ENCODE peak calls at places on chromosome 12, in eight cellular contexts. G is GM23338, J is HCT116, Y is GM12891, T is transverse colon, F is Panc1, D is breast epithelium, L is GM12892. C is an unnamed sample.

GRCh38 chr12:80472912-80473500 is 29.0 kb downstream of the PTPRQ start:
- DNase-seq in F (peak; percentile 2), D (no peak), L (no peak), T (no peak), J (peak; percentile 53), G (peak; percentile 68), Y (no peak), C (peak; percentile 3)

GRCh38 chr12:113663396-113663795 is 191.7 kb upstream of the LHX5 start:
- DNase-seq in L (no peak), D (no peak), F (no peak), G (no peak), J (no peak), T (no peak), Y (no peak), C (no peak)

GRCh38 chr12:79691299-79692248 is 810 bp upstream of the PAWR start:
- DNase-seq in T (peak; percentile 32), L (no peak), F (peak; percentile 69), Y (no peak), J (no peak), G (no peak), D (no peak), C (no peak)

GRCh38 chr12:64608901-64609542 is 1.3 kb upstream of the RASSF3 start:
- DNase-seq in L (peak; percentile 41), T (peak; percentile 67), J (peak; percentile 81), D (no peak), G (peak; percentile 64), F (peak; percentile 83), Y (peak; percentile 45), C (peak; percentile 58)

GRCh38 chr12:113891737-113892520 is 74.2 kb downstream of the RBM19 start:
- DNase-seq in T (no peak), J (peak; percentile 37), L (no peak), D (no peak), F (no peak), G (no peak), Y (no peak), C (no peak)

GRCh38 chr12:780750-781379 is 28.5 kb downstream of the WNK1 start:
- DNase-seq in F (no peak), D (no peak), Y (no peak), T (no peak), G (no peak), L (no peak), J (no peak), C (no peak)

GRCh38 chr12:111428728-111429175 is 23.0 kb downstream of the SH2B3 start:
- DNase-seq in J (no peak), G (no peak), Y (no peak), D (no peak), T (peak; percentile 70), F (no peak), L (no peak), C (no peak)

GRCh38 chr12:16012086-16012485 is 101.0 kb downstream of the DERA start:
- DNase-seq in J (no peak), G (no peak), Y (no peak), F (no peak), L (no peak), T (no peak), D (no peak), C (no peak)

GRCh38 chr12:50637870-50638481 is 125.9 kb upstream of the ATF1 start:
- DNase-seq in T (no peak), D (no peak), Y (no peak), F (no peak), G (peak; percentile 74), L (no peak), J (no peak), C (no peak)

GRCh38 chr12:45183263-45183662 is 32.6 kb upstream of the ANO6 start:
- DNase-seq in G (no peak), J (no peak), F (no peak), Y (no peak), L (no peak), D (no peak), T (no peak), C (no peak)

GRCh38 chr12:96112733-96113132 is 77.3 kb upstream of the LTA4H start:
- DNase-seq in J (no peak), T (no peak), D (no peak), Y (no peak), L (no peak), G (no peak), F (no peak), C (no peak)

GRCh38 chr12:105813201-105813600 is 325.6 kb downstream of the NUAK1 start:
- DNase-seq in J (no peak), G (no peak), F (no peak), Y (no peak), T (no peak), D (no peak), L (no peak), C (no peak)

GRCh38 chr12:52637299-52637698 is 14.7 kb downstream of the KRT2 start:
- DNase-seq in G (no peak), T (no peak), L (no peak), F (no peak), D (no peak), J (no peak), Y (no peak), C (no peak)

GRCh38 chr12:114241973-114242434 is 163.9 kb downstream of the TBX5 start:
- DNase-seq in D (no peak), Y (no peak), L (no peak), F (no peak), G (peak; percentile 37), J (peak; percentile 62), T (no peak), C (peak; percentile 8)

GRCh38 chr12:124388679-124389536 is 94.0 kb downstream of the RFLNA start:
- DNase-seq in G (peak; percentile 72), D (peak; percentile 87), J (no peak), L (no peak), T (peak; percentile 85), Y (no peak), F (no peak), C (no peak)

GRCh38 chr12:24212496-24212895 is 263.0 kb upstream of the SOX5 start:
- DNase-seq in Y (no peak), T (no peak), J (no peak), F (no peak), D (no peak), G (no peak), L (no peak), C (no peak)

GRCh38 chr12:56884421-56884820 is 49.8 kb downstream of the SDR9C7 start:
- DNase-seq in G (no peak), L (no peak), J (no peak), T (no peak), Y (no peak), F (no peak), D (no peak), C (no peak)

DNA sequence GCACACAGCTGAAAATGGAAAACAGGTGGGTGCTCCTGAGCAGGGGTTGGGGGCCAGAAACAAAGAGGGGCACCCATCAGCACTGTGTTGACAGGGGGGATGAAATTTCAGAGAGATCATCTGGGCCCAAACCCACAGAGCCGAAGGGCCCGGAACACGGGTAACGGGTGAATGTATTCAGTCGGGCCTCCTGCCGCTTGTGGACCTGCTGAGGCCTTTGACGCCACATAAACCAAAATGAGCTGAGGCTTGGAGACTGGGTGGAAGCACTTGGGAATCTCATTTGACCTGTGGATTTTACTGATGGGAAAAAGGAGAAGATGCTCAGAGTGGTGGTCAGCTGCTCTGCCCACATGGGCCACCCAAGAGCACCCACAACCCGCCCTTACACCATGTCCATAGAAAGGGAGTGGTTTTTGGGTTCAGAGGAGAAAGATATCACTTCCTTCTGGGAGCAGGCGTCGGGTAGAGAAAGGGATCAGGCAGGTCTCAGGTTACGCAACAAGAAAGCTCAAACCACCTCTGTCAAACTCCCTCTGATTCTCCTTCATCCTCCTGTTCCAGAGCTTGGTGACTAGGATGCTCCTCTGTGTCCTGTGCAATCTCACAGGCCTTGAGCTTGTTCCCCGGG is 106.8 kb upstream of the BCL2L14 start:
- DNase-seq in F (no peak), J (no peak), D (no peak), Y (no peak), L (no peak), G (no peak), T (no peak), C (no peak)
- TF ChIP-seq POLR2AphosphoS5 in F (no peak), J (no peak), D (no peak), Y (no peak), L (no peak), G (no peak), T (no peak), C (no peak)

GRCh38 chr12:6183689-6184441 is 16.3 kb upstream of the CD9 start:
- DNase-seq in F (no peak), Y (no peak), J (no peak), L (no peak), T (peak; percentile 81), G (no peak), D (no peak), C (no peak)
- TF ChIP-seq POLR2AphosphoS5 in F (no peak), Y (no peak), J (no peak), L (no peak), T (peak; percentile 62), G (no peak), D (no peak), C (no peak)

GRCh38 chr12:31897791-31898503 is 61.3 kb upstream of the RESF1 start:
- DNase-seq in J (peak; percentile 19), F (no peak), D (no peak), T (peak; percentile 22), G (peak; percentile 80), Y (no peak), L (no peak), C (no peak)
- TF ChIP-seq POLR2AphosphoS5 in J (peak; percentile 24), F (no peak), D (no peak), T (no peak), G (no peak), Y (no peak), L (no peak), C (no peak)

GRCh38 chr12:10617868-10618267 is 4.5 kb upstream of the MAGOHB start:
- DNase-seq in L (no peak), D (no peak), G (no peak), Y (no peak), T (no peak), F (no peak), J (no peak), C (no peak)

GRCh38 chr12:10620078-10620779 is 6.8 kb upstream of the MAGOHB start:
- DNase-seq in J (no peak), Y (no peak), T (no peak), D (no peak), G (no peak), L (no peak), F (no peak), C (no peak)

GRCh38 chr12:10615532-10615931 is 2.1 kb upstream of the MAGOHB start:
- DNase-seq in D (no peak), F (no peak), Y (no peak), L (no peak), T (no peak), J (no peak), G (peak; percentile 22), C (no peak)

GRCh38 chr12:10621278-10621677 is 7.9 kb upstream of the MAGOHB start:
- DNase-seq in Y (no peak), L (no peak), T (no peak), G (no peak), F (no peak), D (no peak), J (no peak), C (no peak)

DNA sequence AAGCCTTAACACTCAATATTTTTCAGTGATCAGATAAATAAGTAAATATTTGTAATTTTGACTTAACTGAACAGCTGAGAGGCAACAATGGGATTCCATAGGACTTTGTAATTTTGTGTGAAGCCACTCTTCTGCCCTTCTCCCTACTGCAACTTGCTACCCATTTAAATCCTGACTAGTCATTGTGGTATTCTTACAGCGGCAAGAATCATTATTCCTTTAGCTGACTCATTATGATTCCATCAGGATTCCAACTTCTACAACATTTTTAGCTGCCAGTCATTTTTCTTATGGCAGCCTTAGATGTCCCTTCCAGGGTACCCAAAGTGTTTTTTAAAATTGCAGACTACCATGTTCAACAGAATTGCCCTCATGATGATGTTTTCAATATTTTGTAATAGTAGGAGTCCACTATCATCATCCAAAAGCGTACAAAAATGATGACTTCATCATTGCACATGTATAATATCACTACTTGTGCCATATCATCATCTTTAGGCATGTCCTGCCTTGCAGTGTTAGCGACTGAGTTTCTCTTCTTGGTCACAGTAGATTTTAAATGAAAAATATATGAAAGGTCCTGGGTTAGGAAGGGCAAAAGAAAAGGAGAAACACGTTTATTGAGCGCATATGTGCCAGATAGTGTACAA is 5.1 kb upstream of the MAGOHB start:
- DNase-seq in J (peak; percentile 8), T (no peak), F (peak; percentile 74), G (no peak), L (no peak), D (no peak), Y (no peak), C (no peak)
- TF ChIP-seq POLR2AphosphoS5 in J (no peak), T (no peak), F (no peak), G (no peak), L (no peak), D (no peak), Y (no peak), C (no peak)

C was measured in GM12878.